ENCODE peak calls at places on chromosomes 7 and 10, in five cellular contexts. W is colonic mucosa, B is transverse colon, S is GM23338, G is right lobe of liver. F is an unnamed sample. For H3K4me1, the result is how much of the 10 kb centered on the place peaks cover.

GRCh38 chr10:8221481-8221880 is 167.0 kb downstream of the GATA3 start:
- DNase-seq in W (no peak), B (no peak), S (no peak), G (peak), F (no peak)

GRCh38 chr7:133298080-133298479 is 45.2 kb downstream of the EXOC4 start:
- DNase-seq in W (no peak), B (no peak), S (no peak), G (no peak), F (no peak)

GRCh38 chr7:81484266-81484665 is 285.6 kb downstream of the HGF start:
- DNase-seq in W (no peak), B (no peak), S (peak), G (no peak), F (no peak)

GRCh38 chr10:71834343-71834674 is 16.7 kb downstream of the PSAP start:
- DNase-seq in W (no peak), B (no peak), S (no peak), G (no peak), F (no peak)

GRCh38 chr7:32275216-32275979 is 205.2 kb upstream of the PDE1C start:
- DNase-seq in W (no peak), B (no peak), S (no peak), G (no peak), F (no peak)

GRCh38 chr10:98364432-98365102 is 50.4 kb downstream of the PYROXD2 start:
- DNase-seq in W (no peak), B (no peak), S (no peak), G (no peak), F (no peak)

GRCh38 chr7:32164341-32164996 is 94.3 kb upstream of the PDE1C start:
- DNase-seq in W (no peak), B (peak), S (peak), G (no peak), F (no peak)

GRCh38 chr7:78082556-78082955 is 284.0 kb downstream of the PHTF2 start:
- DNase-seq in W (no peak), B (no peak), S (no peak), G (no peak), F (no peak)

GRCh38 chr7:50739744-50740455 is 42.8 kb downstream of the GRB10 start:
- DNase-seq in W (no peak), B (no peak), S (peak), G (no peak), F (no peak)

GRCh38 chr7:151051108-151051507 is 2.8 kb downstream of the ASIC3 start:
- DNase-seq in W (peak), B (peak), S (peak), G (no peak), F (peak)

DNA sequence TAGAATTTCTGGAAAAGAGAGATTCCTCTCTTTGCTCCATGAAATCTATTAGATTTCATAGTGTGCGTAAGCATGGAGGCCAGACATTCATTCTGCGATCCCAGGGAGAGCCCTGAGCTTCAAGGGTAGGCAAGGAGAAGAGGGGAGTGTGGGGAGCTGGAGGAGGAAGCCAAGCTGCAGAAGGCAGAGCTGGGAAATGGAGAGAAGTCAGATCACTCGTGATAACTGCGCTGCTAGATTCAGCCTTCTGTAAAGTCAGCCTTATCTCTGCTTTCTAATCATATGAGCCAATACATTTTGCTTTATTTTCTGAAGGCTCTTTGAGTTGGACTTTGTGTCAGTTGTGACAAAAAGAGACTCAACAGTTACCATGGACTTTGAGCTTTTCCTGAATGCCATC is 61.7 kb upstream of the CREB5 start:
- DNase-seq in W (no peak), B (no peak), S (no peak), G (no peak), F (no peak)
- H3K4me1 ChIP-seq in W (under half), B (under half), S (under half), G (under half), F (under half)

GRCh38 chr7:91082854-91083495 is 181.3 kb upstream of the FZD1 start:
- DNase-seq in W (no peak), B (no peak), S (peak), G (no peak), F (no peak)
- TF ChIP-seq CTCF in W (peak), B (peak), S (peak), G (peak), F (peak)

GRCh38 chr7:1461640-1462375 is 2.5 kb upstream of the MICALL2 start:
- DNase-seq in W (no peak), B (no peak), S (no peak), G (no peak), F (no peak)
- H3K4me3 ChIP-seq in W (no peak), B (no peak), S (no peak), G (no peak), F (no peak)

GRCh38 chr7:135380351-135380750 is 129.6 kb downstream of the CNOT4 start:
- DNase-seq in W (no peak), B (no peak), S (no peak), G (no peak), F (no peak)
- H3K4me1 ChIP-seq in W (under half), B (under half), S (under half), G (under half), F (under half)

DNA sequence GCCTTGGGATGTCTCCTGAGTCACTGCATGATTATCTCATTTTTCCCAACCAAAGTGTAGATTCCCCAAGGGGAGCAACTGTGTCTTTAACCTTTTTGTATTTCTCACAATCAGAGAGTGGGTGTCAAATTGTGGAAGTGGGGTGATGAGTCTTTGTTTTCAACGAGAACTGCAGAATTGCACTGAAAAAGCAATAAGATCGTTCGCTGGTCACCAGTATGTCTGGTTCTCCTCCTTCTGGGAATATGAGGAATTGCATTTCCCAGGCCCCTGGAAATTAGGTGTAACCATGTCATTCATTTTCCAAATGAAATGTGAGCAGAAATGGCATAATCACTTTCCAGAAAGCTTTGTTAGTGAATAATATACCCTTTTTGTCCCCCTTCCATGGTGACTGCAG is 326.9 kb downstream of the GPAM start:
- DNase-seq in W (no peak), B (no peak), S (peak), G (no peak), F (no peak)
- TF ChIP-seq CTCF in W (no peak), B (no peak), S (peak), G (peak), F (peak)

GRCh38 chr7:27346531-27347260 is 104.1 kb downstream of the EVX1 start:
- DNase-seq in W (peak), B (peak), S (peak), G (no peak), F (no peak)

GRCh38 chr7:27347261-27347610 is 104.6 kb downstream of the EVX1 start:
- DNase-seq in W (no peak), B (no peak), S (no peak), G (no peak), F (no peak)

GRCh38 chr7:27345964-27346363 is 103.4 kb downstream of the EVX1 start:
- DNase-seq in W (no peak), B (no peak), S (no peak), G (no peak), F (no peak)

GRCh38 chr7:27343804-27344203 is 101.2 kb downstream of the EVX1 start:
- DNase-seq in W (no peak), B (no peak), S (no peak), G (no peak), F (no peak)

DNA sequence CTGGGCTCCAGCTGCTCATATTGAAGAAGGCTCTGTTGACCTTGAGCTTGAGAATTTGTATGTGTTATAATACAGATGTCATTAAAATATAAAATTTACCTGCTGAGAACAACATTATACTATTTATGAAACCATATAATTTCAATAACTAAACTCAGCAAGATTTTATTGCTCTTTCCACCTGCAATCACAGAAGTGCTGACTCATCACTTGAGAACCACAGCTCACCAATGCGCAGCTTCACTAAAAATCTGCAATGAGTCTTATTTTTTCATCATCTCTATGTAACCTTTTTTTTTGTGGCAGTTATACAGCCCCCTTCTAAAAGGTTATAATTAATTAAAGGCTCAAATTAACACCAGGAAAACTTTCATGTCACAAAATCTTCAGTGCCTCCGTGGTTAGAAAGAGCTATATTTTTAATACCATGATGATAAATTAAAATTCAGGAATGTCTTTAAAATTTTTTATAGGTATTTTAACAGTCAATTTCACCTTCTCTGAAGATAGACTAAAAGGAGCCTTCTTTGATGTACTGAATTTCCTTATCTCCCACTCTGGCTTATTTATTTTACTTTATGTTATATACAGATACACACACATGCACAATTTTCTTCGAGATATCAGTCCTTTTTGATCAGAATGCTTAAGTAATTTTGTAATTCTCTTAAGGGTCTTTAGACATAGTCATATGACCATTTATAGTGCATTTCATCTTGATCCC is 102.7 kb downstream of the EVX1 start:
- DNase-seq in W (no peak), B (no peak), S (no peak), G (no peak), F (no peak)
- H3K4me3 ChIP-seq in W (no peak), B (no peak), S (no peak), G (no peak), F (no peak)

DNA sequence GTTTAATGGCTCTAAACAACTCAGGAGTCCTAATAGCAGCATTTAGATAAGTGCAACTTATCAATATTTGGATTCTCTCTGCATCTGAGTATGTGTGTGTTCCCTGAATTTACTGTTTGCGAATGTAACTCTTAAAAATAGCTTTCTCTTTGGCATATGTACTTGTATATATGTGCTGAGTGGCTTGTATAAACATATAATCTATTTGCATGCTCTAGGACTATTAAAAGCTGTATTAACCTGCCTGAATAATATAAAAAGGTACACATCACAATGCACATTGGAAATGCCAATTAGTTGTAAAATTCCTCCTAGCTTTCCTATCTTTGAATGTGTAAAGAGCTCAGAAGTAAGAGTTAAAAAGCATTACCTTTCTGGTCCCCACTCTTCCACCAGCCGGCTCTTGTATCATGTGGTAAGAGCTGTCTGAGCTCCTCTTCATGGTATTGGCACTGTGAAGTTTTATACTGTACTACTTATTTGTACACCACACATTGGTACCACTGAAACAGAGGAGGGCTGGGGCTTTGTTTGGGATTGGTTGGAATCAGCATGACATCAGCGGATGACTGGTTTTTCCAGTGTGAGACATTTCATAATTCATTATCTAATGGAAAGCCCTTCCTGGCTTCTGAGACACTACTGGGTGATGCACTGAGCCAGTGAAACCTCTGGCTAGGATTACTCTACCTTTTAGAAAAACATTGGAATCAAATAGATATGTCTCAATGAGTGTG is at the start of gene INHBA:
- DNase-seq in W (no peak), B (no peak), S (no peak), G (no peak), F (no peak)
- H3K4me1 ChIP-seq in W (under half), B (under half), S (half or more), G (under half), F (under half)

GRCh38 chr10:127855976-127856375 is 36.8 kb downstream of the CLRN3 start:
- DNase-seq in W (no peak), B (no peak), S (no peak), G (no peak), F (no peak)

GRCh38 chr10:127854769-127855583 is 37.8 kb downstream of the CLRN3 start:
- DNase-seq in W (no peak), B (peak), S (no peak), G (no peak), F (no peak)

GRCh38 chr10:127855584-127855881 is 37.2 kb downstream of the CLRN3 start:
- DNase-seq in W (no peak), B (no peak), S (no peak), G (no peak), F (no peak)

GRCh38 chr10:127852456-127852855 is 40.3 kb downstream of the CLRN3 start:
- DNase-seq in W (no peak), B (no peak), S (no peak), G (no peak), F (no peak)

GRCh38 chr10:127853868-127854768 is 38.6 kb downstream of the CLRN3 start:
- DNase-seq in W (peak), B (peak), S (peak), G (peak), F (peak)
- TF ChIP-seq CTCF in W (peak), B (peak), S (peak), G (peak), F (peak)

DNA sequence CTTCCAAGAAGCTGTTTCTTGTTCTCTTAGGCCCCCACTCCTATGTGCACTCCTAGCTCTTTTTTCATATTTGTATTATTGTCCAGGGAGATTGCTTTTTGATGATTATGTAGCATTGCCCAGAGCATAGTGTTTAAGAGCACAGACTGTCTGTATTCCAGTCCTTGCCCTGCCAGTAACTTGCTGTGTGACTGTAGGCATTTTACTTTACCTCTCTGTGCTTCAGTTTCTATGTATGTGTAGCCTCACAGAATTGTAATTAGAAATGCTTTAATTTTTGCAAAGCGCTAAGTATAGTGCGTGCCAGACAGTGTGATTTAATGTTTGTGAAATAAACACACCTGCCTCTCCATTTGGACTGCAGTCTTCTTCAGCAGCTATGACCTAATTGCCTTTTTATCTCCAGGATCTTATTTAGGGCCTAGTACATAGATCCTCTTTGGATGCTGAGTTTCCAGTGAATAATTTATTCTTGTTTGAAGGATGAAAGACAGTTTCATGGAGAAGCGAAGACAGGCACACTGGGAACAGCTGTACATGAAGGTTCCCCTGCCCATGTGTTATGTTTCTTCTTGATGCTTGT is 1.4 kb downstream of the SEC23IP start:
- DNase-seq in W (no peak), B (no peak), S (no peak), G (no peak), F (no peak)
- H3K4me3 ChIP-seq in W (no peak), B (no peak), S (peak), G (no peak), F (peak)

GRCh38 chr10:35367107-35367859 is 31.0 kb downstream of the CCNY start:
- DNase-seq in W (no peak), B (no peak), S (peak), G (no peak), F (no peak)
- H3K4me1 ChIP-seq in W (under half), B (under half), S (under half), G (under half), F (under half)

F was measured in upper lobe of right lung.